ENCODE peak calls at places on chromosome 20, in nine cellular contexts. S, R, I, D, B, K, A, J and U are unnamed samples.

GRCh38 chr20:46563170-46563847 is 12.9 kb upstream of the OCSTAMP start:
- DNase-seq in S (no peak), R (no peak), I (no peak), D (no peak), B (no peak), K (no peak), A (no peak), J (no peak), U (no peak)

GRCh38 chr20:53386186-53386681 is 207.4 kb downstream of the ZNF217 start:
- DNase-seq in S (no peak), R (no peak), I (no peak), D (no peak), B (no peak), K (no peak), A (no peak), J (no peak), U (no peak)

GRCh38 chr20:63329331-63330083 is 31.6 kb downstream of the CHRNA4 start:
- DNase-seq in S (no peak), R (no peak), I (no peak), D (no peak), B (no peak), K (no peak), A (no peak), J (no peak), U (no peak)

GRCh38 chr20:6838181-6838826 is 70.8 kb downstream of the BMP2 start:
- DNase-seq in S (no peak), R (no peak), I (no peak), D (no peak), B (no peak), K (no peak), A (peak; percentile 29), J (no peak), U (no peak)

GRCh38 chr20:24405810-24406209 is 63.6 kb upstream of the SYNDIG1 start:
- DNase-seq in S (no peak), R (no peak), I (no peak), D (no peak), B (no peak), K (no peak), A (no peak), J (no peak), U (no peak)

GRCh38 chr20:24948939-24949679 is at the start of gene CST7:
- DNase-seq in S (no peak), R (peak; percentile 62), I (peak; percentile 57), D (peak; percentile 37), B (peak; percentile 59), K (no peak), A (no peak), J (peak; percentile 10), U (no peak)

GRCh38 chr20:39282619-39283092 is 320.5 kb downstream of the DHX35 start:
- DNase-seq in S (no peak), R (no peak), I (no peak), D (no peak), B (no peak), K (no peak), A (no peak), J (peak; percentile 53), U (no peak)

GRCh38 chr20:44336086-44336485 is 757 bp upstream of the R3HDML start:
- DNase-seq in S (no peak), R (no peak), I (no peak), D (no peak), B (no peak), K (no peak), A (no peak), J (no peak), U (no peak)

GRCh38 chr20:9334866-9335265 is 179.5 kb upstream of the LAMP5 start:
- DNase-seq in S (no peak), R (no peak), I (no peak), D (no peak), B (no peak), K (no peak), A (no peak), J (no peak), U (no peak)

GRCh38 chr20:58984691-58985090 is 3.6 kb downstream of the NELFCD start:
- DNase-seq in S (no peak), R (no peak), I (peak; percentile 58), D (no peak), B (no peak), K (no peak), A (no peak), J (no peak), U (no peak)

DNA sequence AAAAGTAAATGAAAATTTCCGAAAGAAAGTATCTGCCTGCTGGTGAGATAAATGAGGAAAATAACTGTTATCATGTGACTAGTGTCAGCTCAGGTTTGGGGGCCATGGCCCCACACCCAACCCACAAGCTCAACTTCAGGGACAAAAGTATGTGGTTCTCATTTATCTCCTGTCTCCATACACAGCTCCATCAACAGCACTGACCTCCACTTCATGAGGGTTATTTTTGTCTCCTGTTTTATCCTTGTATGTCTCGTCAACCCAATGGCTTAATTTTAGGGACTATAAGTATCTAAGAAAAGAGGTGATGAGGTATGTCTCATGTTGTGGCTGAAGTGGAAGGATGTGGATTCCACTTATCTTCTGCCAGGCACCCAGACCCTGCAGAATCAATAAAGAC is 271.6 kb upstream of the RIN2 start:
- DNase-seq in S (no peak), R (no peak), I (no peak), D (no peak), B (no peak), K (no peak), A (no peak), J (no peak), U (no peak)
- TF ChIP-seq CTCF in S (no peak), R (no peak), I (no peak), D (no peak), B (no peak), K (no peak), A (no peak), J (no peak), U (no peak)

GRCh38 chr20:2171266-2171790 is 69.7 kb downstream of the STK35 start:
- DNase-seq in S (no peak), R (no peak), I (no peak), D (no peak), B (no peak), K (no peak), A (no peak), J (no peak), U (no peak)
- TF ChIP-seq CTCF in S (no peak), R (no peak), I (no peak), D (no peak), B (no peak), K (no peak), A (no peak), J (no peak), U (no peak)

DNA sequence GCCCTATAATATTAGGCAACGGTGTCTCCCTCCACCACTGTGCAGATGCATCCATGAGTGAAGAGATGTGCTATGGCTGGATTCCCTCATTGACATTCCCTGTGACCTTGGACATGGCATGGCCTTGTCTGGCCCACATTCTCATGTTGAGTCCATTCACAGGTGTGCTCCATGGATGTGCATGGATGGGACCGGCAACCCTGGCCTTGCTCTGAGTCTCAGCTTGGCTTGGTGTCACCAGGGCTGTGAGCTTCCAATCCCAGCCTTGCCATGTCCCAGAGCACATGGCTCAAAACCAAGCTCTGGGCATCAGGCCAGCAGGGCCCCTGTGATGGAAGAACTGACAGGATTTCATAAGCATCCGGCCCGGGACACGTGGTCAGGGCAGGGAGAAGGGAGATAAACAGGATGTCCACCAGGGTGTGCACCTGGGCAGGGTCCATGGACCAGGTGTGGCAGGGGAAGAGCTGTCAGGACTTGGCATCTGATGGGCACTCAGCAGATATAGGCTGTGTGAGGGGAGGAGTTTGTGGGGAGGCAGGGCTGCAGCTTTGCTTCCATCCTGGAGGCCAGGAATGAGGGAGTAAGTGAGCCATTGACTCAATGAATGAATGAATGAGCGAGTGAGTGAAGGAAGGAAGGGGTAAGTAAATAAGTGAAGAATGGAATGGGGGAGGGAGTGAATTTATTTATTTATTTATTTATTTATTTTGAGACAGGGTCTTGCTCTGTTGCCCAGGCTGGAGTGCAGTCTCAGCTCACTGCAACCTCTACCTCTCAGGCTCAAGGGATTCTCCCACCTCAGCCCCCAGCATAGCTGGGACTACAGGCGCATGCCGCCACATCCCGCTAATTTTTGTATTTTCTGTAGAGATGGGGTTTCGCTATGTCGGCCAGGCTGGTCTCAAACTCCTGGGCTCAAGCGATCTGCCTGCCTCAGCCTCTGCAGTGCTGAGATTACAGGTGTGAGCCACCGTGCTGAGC is 15.7 kb downstream of the NRSN2 start:
- DNase-seq in S (peak; percentile 89), R (peak; percentile 93), I (peak; percentile 99), D (peak; percentile 91), B (no peak), K (peak; percentile 87), A (peak; percentile 99), J (peak; percentile 88), U (peak; percentile 95)
- TF ChIP-seq CTCF in S (peak; percentile 42), R (peak; percentile 43), I (peak; percentile 87), D (peak; percentile 16), B (peak; percentile 20), K (no peak), A (peak; percentile 73), J (peak; percentile 82), U (peak; percentile 45)

GRCh38 chr20:5058873-5059272 is 57.6 kb upstream of the SLC23A2 start:
- DNase-seq in S (no peak), R (no peak), I (no peak), D (no peak), B (no peak), K (no peak), A (no peak), J (no peak), U (no peak)

GRCh38 chr20:5056801-5057599 is 55.7 kb upstream of the SLC23A2 start:
- DNase-seq in S (no peak), R (peak; percentile 73), I (no peak), D (peak; percentile 34), B (peak; percentile 64), K (no peak), A (peak; percentile 65), J (peak; percentile 23), U (peak; percentile 43)

GRCh38 chr20:5065489-5066383 is 54.0 kb downstream of the PCNA start:
- DNase-seq in S (no peak), R (peak; percentile 76), I (peak; percentile 98), D (peak; percentile 54), B (no peak), K (peak; percentile 78), A (peak; percentile 99), J (peak; percentile 81), U (peak; percentile 82)

GRCh38 chr20:5061209-5061608 is 58.5 kb downstream of the PCNA start:
- DNase-seq in S (peak; percentile 19), R (no peak), I (peak; percentile 86), D (no peak), B (no peak), K (no peak), A (peak; percentile 91), J (no peak), U (peak; percentile 56)
- TF ChIP-seq CTCF in S (no peak), R (no peak), I (no peak), D (no peak), B (no peak), K (no peak), A (no peak), J (no peak), U (no peak)

DNA sequence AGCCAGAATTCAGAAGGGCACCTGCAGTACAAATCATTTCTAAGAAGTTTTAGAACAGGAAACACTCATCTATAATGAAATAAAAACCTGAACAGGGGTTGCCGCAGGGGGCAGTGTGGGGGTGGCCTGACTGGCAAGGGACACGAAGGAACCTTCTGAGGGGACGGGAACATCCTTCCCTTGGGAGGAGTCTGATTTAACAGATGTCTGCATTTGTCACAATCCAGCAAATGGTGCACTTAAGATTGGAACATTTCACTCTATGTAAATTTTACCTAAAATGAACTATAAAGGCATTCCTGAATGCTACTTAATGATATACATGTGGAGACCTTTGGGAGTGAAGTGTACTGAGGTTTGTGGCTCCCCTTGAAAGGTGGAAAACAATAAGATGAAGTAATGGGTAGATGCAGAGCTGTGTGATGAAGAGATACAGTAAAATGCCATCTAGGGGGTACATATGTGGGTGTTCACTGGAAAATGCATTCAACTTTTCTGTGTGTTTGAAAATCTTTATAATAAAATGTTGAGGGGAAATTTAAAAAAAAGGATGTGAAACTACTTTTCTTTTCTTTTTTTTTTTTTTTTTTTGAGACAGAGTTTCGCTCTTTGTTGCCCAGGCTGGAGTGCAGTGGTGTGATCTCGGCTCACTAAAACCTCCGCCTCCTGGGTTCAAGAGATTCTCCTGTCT is 89.5 kb downstream of the SNX5 start:
- DNase-seq in S (no peak), R (no peak), I (no peak), D (no peak), B (no peak), K (no peak), A (no peak), J (no peak), U (no peak)
- TF ChIP-seq CTCF in S (no peak), R (no peak), I (no peak), D (no peak), B (no peak), K (no peak), A (no peak), J (no peak), U (no peak)